ENCODE peak calls at places on chromosomes 12 and 14, in nine cellular contexts. R, D, B, Z, I, T, V, S and W are unnamed samples.

GRCh38 chr12:80939231-80939950 is 1.7 kb upstream of the LIN7A start:
- DNase-seq in R (no peak), D (no peak), B (no peak), Z (peak), I (no peak), T (no peak), V (no peak), S (no peak), W (no peak)

GRCh38 chr12:91178139-91178561 is 4.5 kb downstream of the DCN start:
- DNase-seq in R (no peak), D (peak), B (no peak), Z (peak), I (peak), T (peak), V (peak), S (peak), W (no peak)

GRCh38 chr12:6570264-6570887 is 2.3 kb upstream of the NOP2 start:
- DNase-seq in R (no peak), D (peak), B (peak), Z (peak), I (peak), T (peak), V (peak), S (no peak), W (no peak)

GRCh38 chr14:30826070-30826469 is 48.3 kb upstream of the COCH start:
- DNase-seq in R (no peak), D (no peak), B (no peak), Z (no peak), I (no peak), T (no peak), V (no peak), S (no peak), W (no peak)

GRCh38 chr12:69196302-69197288 is 42.8 kb upstream of the CPSF6 start:
- DNase-seq in R (no peak), D (peak), B (no peak), Z (peak), I (peak), T (peak), V (peak), S (no peak), W (no peak)

GRCh38 chr14:59428581-59429012 is 36.6 kb downstream of the GPR135 start:
- DNase-seq in R (no peak), D (no peak), B (no peak), Z (peak), I (no peak), T (no peak), V (no peak), S (no peak), W (peak)

GRCh38 chr12:124758266-124759200 is 105.1 kb downstream of the SCARB1 start:
- DNase-seq in R (no peak), D (no peak), B (no peak), Z (no peak), I (no peak), T (no peak), V (no peak), S (no peak), W (no peak)

GRCh38 chr12:20434993-20435392 is 66.7 kb downstream of the PDE3A start:
- DNase-seq in R (no peak), D (no peak), B (no peak), Z (peak), I (no peak), T (no peak), V (no peak), S (no peak), W (no peak)

GRCh38 chr12:27769142-27769672 is 10.8 kb upstream of the KLHL42 start:
- DNase-seq in R (no peak), D (no peak), B (no peak), Z (no peak), I (no peak), T (no peak), V (no peak), S (no peak), W (no peak)

GRCh38 chr14:96162741-96163140 is 41.9 kb upstream of the BDKRB2 start:
- DNase-seq in R (no peak), D (no peak), B (no peak), Z (peak), I (no peak), T (no peak), V (no peak), S (no peak), W (no peak)

GRCh38 chr14:22569749-22570131 is 19.3 kb downstream of the DAD1 start:
- DNase-seq in R (no peak), D (no peak), B (no peak), Z (no peak), I (no peak), T (no peak), V (no peak), S (no peak), W (no peak)

GRCh38 chr14:54643696-54644176 is 76.8 kb downstream of the SAMD4A start:
- DNase-seq in R (no peak), D (no peak), B (no peak), Z (no peak), I (peak), T (no peak), V (no peak), S (no peak), W (no peak)

GRCh38 chr12:58099476-58099875 is 158.1 kb downstream of the ATP23 start:
- DNase-seq in R (no peak), D (no peak), B (no peak), Z (no peak), I (no peak), T (no peak), V (no peak), S (no peak), W (no peak)

GRCh38 chr14:64937821-64938193 is 4.7 kb downstream of the GPX2 start:
- DNase-seq in R (no peak), D (no peak), B (no peak), Z (no peak), I (peak), T (peak), V (peak), S (no peak), W (no peak)

GRCh38 chr12:39605501-39605900 is 14.1 kb downstream of the ABCD2 start:
- DNase-seq in R (no peak), D (no peak), B (no peak), Z (peak), I (no peak), T (no peak), V (no peak), S (peak), W (no peak)

GRCh38 chr14:79613625-79614024 is 597.7 kb downstream of the DIO2 start:
- DNase-seq in R (no peak), D (no peak), B (no peak), Z (no peak), I (no peak), T (no peak), V (no peak), S (no peak), W (no peak)

GRCh38 chr14:81656811-81657210 is 123.2 kb upstream of the SEL1L start:
- DNase-seq in R (no peak), D (no peak), B (no peak), Z (no peak), I (no peak), T (no peak), V (no peak), S (no peak), W (no peak)

GRCh38 chr14:88426271-88426670 is 40.8 kb downstream of the SPATA7 start:
- DNase-seq in R (no peak), D (peak), B (no peak), Z (peak), I (no peak), T (no peak), V (peak), S (no peak), W (peak)

GRCh38 chr12:4555804-4556203 is 6.2 kb upstream of the DYRK4 start:
- DNase-seq in R (no peak), D (no peak), B (no peak), Z (no peak), I (no peak), T (no peak), V (no peak), S (no peak), W (no peak)

GRCh38 chr12:128091931-128092330 is 175.0 kb upstream of the TMEM132C start:
- DNase-seq in R (no peak), D (no peak), B (no peak), Z (no peak), I (no peak), T (no peak), V (no peak), S (no peak), W (no peak)

GRCh38 chr12:24901975-24902461 is 46.9 kb downstream of the BCAT1 start:
- DNase-seq in R (no peak), D (peak), B (no peak), Z (no peak), I (no peak), T (peak), V (no peak), S (no peak), W (no peak)

GRCh38 chr12:64814432-64814831 is 10.0 kb upstream of the TBC1D30 start:
- DNase-seq in R (no peak), D (no peak), B (no peak), Z (no peak), I (no peak), T (no peak), V (no peak), S (no peak), W (no peak)

GRCh38 chr14:97916669-97917068 is 1119.5 kb downstream of the VRK1 start:
- DNase-seq in R (no peak), D (peak), B (no peak), Z (no peak), I (no peak), T (no peak), V (no peak), S (no peak), W (no peak)

GRCh38 chr12:109863961-109864712 is 16.2 kb downstream of the GLTP start:
- DNase-seq in R (no peak), D (no peak), B (peak), Z (peak), I (no peak), T (no peak), V (peak), S (no peak), W (no peak)

GRCh38 chr12:32566663-32567634 is 112.2 kb upstream of the DNM1L start:
- DNase-seq in R (no peak), D (peak), B (no peak), Z (peak), I (no peak), T (no peak), V (no peak), S (no peak), W (no peak)

GRCh38 chr12:129161511-129161910 is 308.2 kb downstream of the GLT1D1 start:
- DNase-seq in R (no peak), D (no peak), B (no peak), Z (no peak), I (no peak), T (no peak), V (no peak), S (no peak), W (no peak)

GRCh38 chr12:99954724-99955123 is 30.0 kb downstream of the ANKS1B start:
- DNase-seq in R (no peak), D (no peak), B (no peak), Z (no peak), I (no peak), T (no peak), V (no peak), S (no peak), W (no peak)

GRCh38 chr12:64583395-64584172 is 26.7 kb upstream of the RASSF3 start:
- DNase-seq in R (no peak), D (no peak), B (no peak), Z (no peak), I (no peak), T (no peak), V (no peak), S (no peak), W (no peak)

GRCh38 chr12:460301-461230 is 827 bp downstream of the B4GALNT3 start:
- DNase-seq in R (peak), D (peak), B (peak), Z (peak), I (no peak), T (no peak), V (no peak), S (no peak), W (no peak)

GRCh38 chr14:36942522-36943245 is 229.7 kb downstream of the SLC25A21 start:
- DNase-seq in R (no peak), D (no peak), B (no peak), Z (peak), I (peak), T (no peak), V (no peak), S (no peak), W (no peak)

GRCh38 chr12:20212658-20213387 is 155.5 kb upstream of the PDE3A start:
- DNase-seq in R (no peak), D (peak), B (no peak), Z (peak), I (peak), T (peak), V (peak), S (peak), W (peak)

GRCh38 chr14:67137744-67138371 is 51.4 kb upstream of the GARIN2 start:
- DNase-seq in R (no peak), D (peak), B (no peak), Z (peak), I (no peak), T (peak), V (peak), S (no peak), W (no peak)

GRCh38 chr12:64560395-64561301 is 49.6 kb upstream of the RASSF3 start:
- DNase-seq in R (no peak), D (peak), B (no peak), Z (peak), I (peak), T (peak), V (peak), S (peak), W (peak)

GRCh38 chr12:7638764-7639570 is 26.7 kb downstream of the APOBEC1 start:
- DNase-seq in R (peak), D (peak), B (peak), Z (peak), I (peak), T (peak), V (peak), S (peak), W (peak)

GRCh38 chr14:61034416-61035100 is 53.5 kb downstream of the SLC38A6 start:
- DNase-seq in R (no peak), D (no peak), B (no peak), Z (no peak), I (no peak), T (no peak), V (no peak), S (no peak), W (no peak)

GRCh38 chr12:694734-695503 is 31.7 kb upstream of the NINJ2 start:
- DNase-seq in R (no peak), D (no peak), B (no peak), Z (no peak), I (no peak), T (no peak), V (peak), S (no peak), W (no peak)

GRCh38 chr12:131511391-131511802 is 199.5 kb upstream of the SFSWAP start:
- DNase-seq in R (peak), D (peak), B (peak), Z (peak), I (peak), T (peak), V (peak), S (peak), W (no peak)

GRCh38 chr14:99415496-99416281 is 65.0 kb downstream of the SETD3 start:
- DNase-seq in R (peak), D (peak), B (peak), Z (peak), I (peak), T (peak), V (peak), S (peak), W (peak)

GRCh38 chr12:49662998-49663843 is 39.9 kb downstream of the PRPF40B start:
- DNase-seq in R (peak), D (peak), B (peak), Z (peak), I (peak), T (peak), V (peak), S (no peak), W (peak)